ENCODE peak calls at places on chromosome 12, in ten cellular contexts. One of them, this sample, is unnamed.

GRCh38 chr12:7937867-7938506 is 2.0 kb upstream of the SLC2A3 start:
- DNase-seq in HuH-7: peak
- DNase-seq in CD4-positive, alpha-beta memory T cell: no peak
- DNase-seq in lower lobe of right lung: no peak
- DNase-seq in GM23248: peak
- DNase-seq in AG08395: no peak
- DNase-seq in myocyte: no peak
- DNase-seq in NCI-H2081: no peak
- DNase-seq in HS-5: no peak
- DNase-seq in CD8-positive, alpha-beta memory T cell: no peak
- DNase-seq in this sample: no peak

GRCh38 chr12:47986266-47986610 is 18.0 kb downstream of the COL2A1 start:
- DNase-seq in lower lobe of right lung: no peak
- DNase-seq in HS-5: no peak
- DNase-seq in HuH-7: no peak
- DNase-seq in myocyte: no peak
- DNase-seq in NCI-H2081: no peak
- DNase-seq in CD8-positive, alpha-beta memory T cell: no peak
- DNase-seq in AG08395: no peak
- DNase-seq in GM23248: no peak
- DNase-seq in CD4-positive, alpha-beta memory T cell: no peak
- DNase-seq in this sample: no peak

GRCh38 chr12:113052326-113052725 is 4.2 kb upstream of the DTX1 start:
- DNase-seq in AG08395: no peak
- DNase-seq in lower lobe of right lung: no peak
- DNase-seq in NCI-H2081: no peak
- DNase-seq in CD4-positive, alpha-beta memory T cell: no peak
- DNase-seq in HS-5: no peak
- DNase-seq in GM23248: no peak
- DNase-seq in CD8-positive, alpha-beta memory T cell: no peak
- DNase-seq in myocyte: no peak
- DNase-seq in HuH-7: no peak
- DNase-seq in this sample: no peak

GRCh38 chr12:102496571-102496970 is 16.2 kb upstream of the IGF1 start:
- DNase-seq in CD4-positive, alpha-beta memory T cell: no peak
- DNase-seq in GM23248: no peak
- DNase-seq in myocyte: no peak
- DNase-seq in HuH-7: no peak
- DNase-seq in CD8-positive, alpha-beta memory T cell: no peak
- DNase-seq in AG08395: no peak
- DNase-seq in HS-5: no peak
- DNase-seq in NCI-H2081: no peak
- DNase-seq in lower lobe of right lung: no peak
- DNase-seq in this sample: no peak

GRCh38 chr12:80040075-80040738 is 59.1 kb upstream of the OTOGL start:
- DNase-seq in myocyte: no peak
- DNase-seq in lower lobe of right lung: no peak
- DNase-seq in GM23248: peak
- DNase-seq in AG08395: no peak
- DNase-seq in HS-5: peak
- DNase-seq in HuH-7: no peak
- DNase-seq in CD8-positive, alpha-beta memory T cell: no peak
- DNase-seq in NCI-H2081: no peak
- DNase-seq in CD4-positive, alpha-beta memory T cell: no peak
- DNase-seq in this sample: peak

GRCh38 chr12:6961695-6962284 is 8.7 kb downstream of the PHB2 start:
- DNase-seq in GM23248: peak
- DNase-seq in CD4-positive, alpha-beta memory T cell: no peak
- DNase-seq in NCI-H2081: peak
- DNase-seq in myocyte: peak
- DNase-seq in HuH-7: peak
- DNase-seq in AG08395: peak
- DNase-seq in HS-5: no peak
- DNase-seq in CD8-positive, alpha-beta memory T cell: peak
- DNase-seq in lower lobe of right lung: peak
- DNase-seq in this sample: peak

GRCh38 chr12:50276068-50276467 is 7.3 kb downstream of the LIMA1 start:
- DNase-seq in AG08395: no peak
- DNase-seq in myocyte: no peak
- DNase-seq in lower lobe of right lung: no peak
- DNase-seq in HuH-7: no peak
- DNase-seq in GM23248: no peak
- DNase-seq in NCI-H2081: no peak
- DNase-seq in HS-5: no peak
- DNase-seq in CD8-positive, alpha-beta memory T cell: no peak
- DNase-seq in CD4-positive, alpha-beta memory T cell: no peak
- DNase-seq in this sample: no peak

GRCh38 chr12:3882896-3883564 is 9.8 kb upstream of the PARP11 start:
- DNase-seq in NCI-H2081: no peak
- DNase-seq in CD8-positive, alpha-beta memory T cell: no peak
- DNase-seq in AG08395: peak
- DNase-seq in GM23248: peak
- DNase-seq in HS-5: no peak
- DNase-seq in myocyte: peak
- DNase-seq in CD4-positive, alpha-beta memory T cell: peak
- DNase-seq in HuH-7: peak
- DNase-seq in lower lobe of right lung: no peak
- DNase-seq in this sample: peak

GRCh38 chr12:89486231-89486630 is 38.4 kb downstream of the GALNT4 start:
- DNase-seq in GM23248: no peak
- DNase-seq in HS-5: no peak
- DNase-seq in AG08395: no peak
- DNase-seq in NCI-H2081: no peak
- DNase-seq in CD8-positive, alpha-beta memory T cell: no peak
- DNase-seq in CD4-positive, alpha-beta memory T cell: no peak
- DNase-seq in myocyte: no peak
- DNase-seq in HuH-7: no peak
- DNase-seq in lower lobe of right lung: no peak
- DNase-seq in this sample: no peak

GRCh38 chr12:26109343-26109841 is 15.4 kb downstream of the BHLHE41 start:
- DNase-seq in GM23248: no peak
- DNase-seq in NCI-H2081: no peak
- DNase-seq in lower lobe of right lung: no peak
- DNase-seq in myocyte: no peak
- DNase-seq in HuH-7: no peak
- DNase-seq in HS-5: no peak
- DNase-seq in CD4-positive, alpha-beta memory T cell: no peak
- DNase-seq in AG08395: no peak
- DNase-seq in CD8-positive, alpha-beta memory T cell: no peak
- DNase-seq in this sample: peak

GRCh38 chr12:22014783-22015144 is 31.3 kb upstream of the CMAS start:
- DNase-seq in myocyte: no peak
- DNase-seq in CD4-positive, alpha-beta memory T cell: no peak
- DNase-seq in HuH-7: no peak
- DNase-seq in CD8-positive, alpha-beta memory T cell: no peak
- DNase-seq in NCI-H2081: no peak
- DNase-seq in AG08395: no peak
- DNase-seq in GM23248: peak
- DNase-seq in lower lobe of right lung: no peak
- DNase-seq in HS-5: no peak
- DNase-seq in this sample: peak

GRCh38 chr12:80175307-80175930 is 76.1 kb downstream of the OTOGL start:
- DNase-seq in GM23248: peak
- DNase-seq in AG08395: no peak
- DNase-seq in NCI-H2081: no peak
- DNase-seq in lower lobe of right lung: no peak
- DNase-seq in myocyte: no peak
- DNase-seq in CD4-positive, alpha-beta memory T cell: no peak
- DNase-seq in HuH-7: no peak
- DNase-seq in HS-5: no peak
- DNase-seq in CD8-positive, alpha-beta memory T cell: no peak
- DNase-seq in this sample: peak

GRCh38 chr12:120010661-120011230 is 21.7 kb downstream of the BICDL1 start:
- DNase-seq in HuH-7: no peak
- DNase-seq in CD8-positive, alpha-beta memory T cell: no peak
- DNase-seq in HS-5: no peak
- DNase-seq in CD4-positive, alpha-beta memory T cell: peak
- DNase-seq in lower lobe of right lung: no peak
- DNase-seq in NCI-H2081: no peak
- DNase-seq in GM23248: no peak
- DNase-seq in AG08395: no peak
- DNase-seq in myocyte: no peak
- DNase-seq in this sample: no peak

GRCh38 chr12:54021006-54021405 is 7.2 kb upstream of the HOXC6 start:
- DNase-seq in HuH-7: no peak
- DNase-seq in GM23248: peak
- DNase-seq in CD8-positive, alpha-beta memory T cell: no peak
- DNase-seq in lower lobe of right lung: no peak
- DNase-seq in NCI-H2081: no peak
- DNase-seq in HS-5: no peak
- DNase-seq in AG08395: no peak
- DNase-seq in myocyte: peak
- DNase-seq in CD4-positive, alpha-beta memory T cell: no peak
- DNase-seq in this sample: no peak

GRCh38 chr12:84825149-84825548 is 87.5 kb downstream of the SLC6A15 start:
- DNase-seq in myocyte: no peak
- DNase-seq in NCI-H2081: no peak
- DNase-seq in CD4-positive, alpha-beta memory T cell: no peak
- DNase-seq in HuH-7: no peak
- DNase-seq in CD8-positive, alpha-beta memory T cell: no peak
- DNase-seq in lower lobe of right lung: no peak
- DNase-seq in AG08395: no peak
- DNase-seq in GM23248: no peak
- DNase-seq in HS-5: no peak
- DNase-seq in this sample: no peak

GRCh38 chr12:103824845-103825244 is 16.2 kb downstream of the NT5DC3 start:
- DNase-seq in GM23248: peak
- DNase-seq in HS-5: no peak
- DNase-seq in myocyte: no peak
- DNase-seq in lower lobe of right lung: no peak
- DNase-seq in HuH-7: no peak
- DNase-seq in CD8-positive, alpha-beta memory T cell: no peak
- DNase-seq in CD4-positive, alpha-beta memory T cell: no peak
- DNase-seq in AG08395: no peak
- DNase-seq in NCI-H2081: no peak
- DNase-seq in this sample: peak

GRCh38 chr12:105067511-105068031 is 16.7 kb downstream of the ALDH1L2 start:
- DNase-seq in NCI-H2081: peak
- DNase-seq in CD8-positive, alpha-beta memory T cell: no peak
- DNase-seq in CD4-positive, alpha-beta memory T cell: no peak
- DNase-seq in HuH-7: no peak
- DNase-seq in AG08395: no peak
- DNase-seq in HS-5: no peak
- DNase-seq in GM23248: peak
- DNase-seq in lower lobe of right lung: no peak
- DNase-seq in myocyte: peak
- DNase-seq in this sample: peak

GRCh38 chr12:6775775-6776174 is 3.5 kb downstream of the LAG3 start:
- DNase-seq in NCI-H2081: no peak
- DNase-seq in HuH-7: no peak
- DNase-seq in lower lobe of right lung: no peak
- DNase-seq in GM23248: no peak
- DNase-seq in CD8-positive, alpha-beta memory T cell: no peak
- DNase-seq in myocyte: no peak
- DNase-seq in HS-5: no peak
- DNase-seq in CD4-positive, alpha-beta memory T cell: no peak
- DNase-seq in AG08395: no peak
- DNase-seq in this sample: no peak

GRCh38 chr12:132560831-132561783 is 49.3 kb downstream of the LRCOL1 start:
- DNase-seq in NCI-H2081: peak
- DNase-seq in CD8-positive, alpha-beta memory T cell: peak
- DNase-seq in myocyte: peak
- DNase-seq in HuH-7: peak
- DNase-seq in GM23248: peak
- DNase-seq in AG08395: peak
- DNase-seq in lower lobe of right lung: peak
- DNase-seq in HS-5: no peak
- DNase-seq in CD4-positive, alpha-beta memory T cell: peak
- DNase-seq in this sample: peak

GRCh38 chr12:131677699-131678098 is 33.2 kb upstream of the SFSWAP start:
- DNase-seq in CD4-positive, alpha-beta memory T cell: no peak
- DNase-seq in lower lobe of right lung: no peak
- DNase-seq in CD8-positive, alpha-beta memory T cell: no peak
- DNase-seq in HuH-7: no peak
- DNase-seq in myocyte: no peak
- DNase-seq in AG08395: no peak
- DNase-seq in HS-5: no peak
- DNase-seq in NCI-H2081: no peak
- DNase-seq in GM23248: no peak
- DNase-seq in this sample: no peak

GRCh38 chr12:11970155-11970520 is 100.6 kb upstream of the BCL2L14 start:
- DNase-seq in HuH-7: no peak
- DNase-seq in AG08395: no peak
- DNase-seq in lower lobe of right lung: no peak
- DNase-seq in NCI-H2081: no peak
- DNase-seq in CD4-positive, alpha-beta memory T cell: no peak
- DNase-seq in GM23248: no peak
- DNase-seq in HS-5: no peak
- DNase-seq in CD8-positive, alpha-beta memory T cell: no peak
- DNase-seq in myocyte: no peak
- DNase-seq in this sample: no peak

GRCh38 chr12:1719139-1719538 is 28.3 kb downstream of the ADIPOR2 start:
- DNase-seq in HS-5: no peak
- DNase-seq in CD8-positive, alpha-beta memory T cell: no peak
- DNase-seq in NCI-H2081: no peak
- DNase-seq in GM23248: peak
- DNase-seq in myocyte: no peak
- DNase-seq in AG08395: no peak
- DNase-seq in CD4-positive, alpha-beta memory T cell: no peak
- DNase-seq in lower lobe of right lung: no peak
- DNase-seq in HuH-7: no peak
- DNase-seq in this sample: no peak

GRCh38 chr12:46964496-46965098 is 114.8 kb upstream of the PCED1B start:
- DNase-seq in HS-5: no peak
- DNase-seq in HuH-7: no peak
- DNase-seq in AG08395: peak
- DNase-seq in CD4-positive, alpha-beta memory T cell: no peak
- DNase-seq in CD8-positive, alpha-beta memory T cell: no peak
- DNase-seq in NCI-H2081: no peak
- DNase-seq in GM23248: peak
- DNase-seq in myocyte: peak
- DNase-seq in lower lobe of right lung: no peak
- DNase-seq in this sample: peak

GRCh38 chr12:16359512-16360491 is 12.4 kb downstream of the MGST1 start:
- DNase-seq in GM23248: peak
- DNase-seq in lower lobe of right lung: peak
- DNase-seq in CD8-positive, alpha-beta memory T cell: no peak
- DNase-seq in CD4-positive, alpha-beta memory T cell: no peak
- DNase-seq in AG08395: peak
- DNase-seq in myocyte: peak
- DNase-seq in HuH-7: no peak
- DNase-seq in NCI-H2081: peak
- DNase-seq in HS-5: no peak
- DNase-seq in this sample: peak

GRCh38 chr12:27705263-27705662 is 5.4 kb upstream of the MRPS35 start:
- DNase-seq in lower lobe of right lung: no peak
- DNase-seq in HuH-7: peak
- DNase-seq in AG08395: no peak
- DNase-seq in CD4-positive, alpha-beta memory T cell: no peak
- DNase-seq in HS-5: no peak
- DNase-seq in GM23248: no peak
- DNase-seq in NCI-H2081: no peak
- DNase-seq in myocyte: no peak
- DNase-seq in CD8-positive, alpha-beta memory T cell: no peak
- DNase-seq in this sample: no peak